ENCODE peak calls at places on chromosomes 3 and 15, in four cellular contexts. K is keratinocyte, J is cardiac muscle cell, D is sigmoid colon. G is an unnamed sample.

GRCh38 chr3:76367281-76367680 is 581.9 kb upstream of the ZNF717 start:
- DNase-seq in K (no peak), J (no peak), D (no peak), G (no peak)

GRCh38 chr15:41928637-41929620 is 35.1 kb upstream of the SPTBN5 start:
- DNase-seq in K (no peak), J (no peak), D (no peak), G (no peak)

GRCh38 chr15:96243701-96244100 is 86.8 kb upstream of the NR2F2 start:
- DNase-seq in K (no peak), J (no peak), D (no peak), G (no peak)

GRCh38 chr15:76309561-76310330 is 1.5 kb downstream of the ETFA start:
- DNase-seq in K (no peak), J (peak; percentile 46), D (no peak), G (no peak)

GRCh38 chr3:45921158-45922038 is 21.9 kb upstream of the CXCR6 start:
- DNase-seq in K (no peak), J (no peak), D (no peak), G (no peak)

GRCh38 chr15:49814709-49815108 is 193.9 kb downstream of the DTWD1 start:
- DNase-seq in K (no peak), J (peak; percentile 12), D (no peak), G (no peak)

GRCh38 chr15:87368511-87368910 is 888.0 kb downstream of the NTRK3 start:
- DNase-seq in K (peak; percentile 73), J (peak; percentile 11), D (no peak), G (no peak)

GRCh38 chr3:112437146-112438022 is 61.9 kb downstream of the BTLA start:
- DNase-seq in K (no peak), J (peak; percentile 49), D (no peak), G (no peak)

GRCh38 chr3:50617096-50617791 is at the start of gene MAPKAPK3:
- DNase-seq in K (no peak), J (peak; percentile 27), D (peak; percentile 82), G (peak; percentile 64)

GRCh38 chr3:176840604-176841287 is 356.5 kb downstream of the TBL1XR1 start:
- DNase-seq in K (no peak), J (no peak), D (no peak), G (no peak)

GRCh38 chr3:123080864-123081562 is 14.2 kb downstream of the PDIA5 start:
- DNase-seq in K (no peak), J (no peak), D (no peak), G (no peak)

GRCh38 chr15:95086543-95087252 is 855.3 kb downstream of the MCTP2 start:
- DNase-seq in K (no peak), J (peak; percentile 70), D (no peak), G (no peak)

GRCh38 chr3:24096271-24096670 is 151.2 kb downstream of the NR1D2 start:
- DNase-seq in K (no peak), J (no peak), D (no peak), G (no peak)

GRCh38 chr3:14371573-14372474 is 30.6 kb upstream of the SLC6A6 start:
- DNase-seq in K (no peak), J (peak; percentile 38), D (peak; percentile 76), G (no peak)

GRCh38 chr15:79243723-79244122 is 38.8 kb upstream of the ANKRD34C start:
- DNase-seq in K (no peak), J (no peak), D (no peak), G (no peak)

GRCh38 chr15:66685638-66686150 is 16.3 kb upstream of the SMAD6 start:
- DNase-seq in K (no peak), J (no peak), D (no peak), G (no peak)

GRCh38 chr15:68553594-68553993 is 25.2 kb upstream of the CORO2B start:
- DNase-seq in K (no peak), J (no peak), D (no peak), G (no peak)

GRCh38 chr15:44035781-44036699 is 159.0 kb downstream of the FRMD5 start:
- DNase-seq in K (no peak), J (peak; percentile 15), D (no peak), G (no peak)

GRCh38 chr3:172877011-172877410 is 126.5 kb downstream of the ECT2 start:
- DNase-seq in K (no peak), J (peak; percentile 44), D (no peak), G (no peak)

GRCh38 chr3:87595798-87596197 is 319.4 kb upstream of the POU1F1 start:
- DNase-seq in K (no peak), J (no peak), D (no peak), G (no peak)

GRCh38 chr15:20106026-20106425 is 435.6 kb downstream of the GOLGA6L6 start:
- DNase-seq in K (no peak), J (no peak), D (peak; percentile 70), G (no peak)

GRCh38 chr15:36658321-36658720 is 78.9 kb downstream of the CDIN1 start:
- DNase-seq in K (no peak), J (peak; percentile 22), D (no peak), G (no peak)

GRCh38 chr3:69309810-69310209 is 76.1 kb downstream of the FRMD4B start:
- DNase-seq in K (no peak), J (peak; percentile 68), D (no peak), G (no peak)

GRCh38 chr15:59260090-59260489 is 53.4 kb downstream of the LDHAL6B start:
- DNase-seq in K (no peak), J (no peak), D (no peak), G (no peak)

GRCh38 chr3:193884652-193885051 is 251.3 kb upstream of the HES1 start:
- DNase-seq in K (no peak), J (no peak), D (peak; percentile 19), G (no peak)

GRCh38 chr3:159867372-159867771 is 121.3 kb upstream of the IL12A start:
- DNase-seq in K (no peak), J (no peak), D (no peak), G (no peak)
- H3K4me1 ChIP-seq in K (peaks cover 7% of the 10 kb centered on the region), J (peaks cover 5% of the 10 kb centered on the region), D (peaks cover 53% of the 10 kb centered on the region), G (no peaks in the 10 kb centered on the region)

GRCh38 chr15:73460662-73461061 is 17.7 kb downstream of the REC114 start:
- DNase-seq in K (no peak), J (no peak), D (no peak), G (no peak)
- H3K4me3 ChIP-seq in K (no peak overlapping the region), J (no peak overlapping the region), D (no peak overlapping the region), G (no peak overlapping the region)

GRCh38 chr3:195156286-195156890 is 114.6 kb downstream of the XXYLT1 start:
- DNase-seq in K (no peak), J (no peak), D (no peak), G (no peak)

GRCh38 chr3:195160257-195160898 is 110.6 kb downstream of the XXYLT1 start:
- DNase-seq in K (no peak), J (peak; percentile 58), D (no peak), G (no peak)

GRCh38 chr3:195160908-195161434 is 110.0 kb downstream of the XXYLT1 start:
- DNase-seq in K (no peak), J (no peak), D (no peak), G (no peak)

GRCh38 chr3:195159819-195160175 is 111.2 kb downstream of the XXYLT1 start:
- DNase-seq in K (no peak), J (no peak), D (no peak), G (no peak)

DNA sequence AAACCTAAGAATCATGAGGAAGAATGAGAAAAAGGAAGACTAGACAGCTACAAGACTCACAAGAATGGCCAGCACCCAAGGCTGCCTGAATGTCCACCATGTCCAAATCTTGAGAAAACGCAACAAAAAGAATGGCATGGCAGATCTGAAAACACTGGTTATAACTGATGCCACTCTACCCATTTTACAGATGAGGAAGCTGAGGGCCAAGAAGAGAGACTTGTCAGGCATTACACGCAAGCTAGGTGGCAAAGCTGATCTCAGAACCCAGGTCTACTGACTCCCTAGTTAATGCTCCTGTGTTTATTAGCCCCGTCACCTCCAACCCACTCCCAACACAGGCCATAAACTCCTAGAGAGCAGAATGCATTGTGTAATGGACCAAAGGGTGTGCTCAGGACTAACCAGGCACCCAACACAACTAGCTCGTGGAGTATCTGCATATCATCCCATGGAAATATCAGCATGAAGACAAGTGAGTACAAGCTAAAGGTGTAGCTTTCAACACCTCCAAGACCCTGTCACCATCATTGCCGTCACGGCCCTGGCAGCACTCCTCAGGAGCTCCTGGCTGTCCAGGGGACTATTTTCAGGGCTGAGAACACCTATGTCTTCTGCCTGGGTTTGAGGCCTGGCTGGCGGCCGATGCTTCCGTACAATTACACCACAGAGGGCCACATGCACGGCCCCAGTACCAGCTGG is 111.7 kb downstream of the XXYLT1 start:
- DNase-seq in K (no peak), J (no peak), D (no peak), G (no peak)
- H3K4me1 ChIP-seq in K (peaks cover 14% of the 10 kb centered on the region), J (peaks cover 17% of the 10 kb centered on the region), D (peaks cover 75% of the 10 kb centered on the region), G (peaks cover 11% of the 10 kb centered on the region)

GRCh38 chr3:183825380-183826161 is at the start of gene MAP6D1:
- DNase-seq in K (no peak), J (peak; percentile 43), D (no peak), G (no peak)

GRCh38 chr3:183822631-183823030 is 2.7 kb downstream of the MAP6D1 start:
- DNase-seq in K (no peak), J (no peak), D (no peak), G (no peak)

GRCh38 chr3:183826448-183826847 is 1.1 kb upstream of the MAP6D1 start:
- DNase-seq in K (no peak), J (no peak), D (no peak), G (no peak)

GRCh38 chr3:183824761-183825379 is 507 bp downstream of the MAP6D1 start:
- DNase-seq in K (no peak), J (peak; percentile 9), D (no peak), G (no peak)

DNA sequence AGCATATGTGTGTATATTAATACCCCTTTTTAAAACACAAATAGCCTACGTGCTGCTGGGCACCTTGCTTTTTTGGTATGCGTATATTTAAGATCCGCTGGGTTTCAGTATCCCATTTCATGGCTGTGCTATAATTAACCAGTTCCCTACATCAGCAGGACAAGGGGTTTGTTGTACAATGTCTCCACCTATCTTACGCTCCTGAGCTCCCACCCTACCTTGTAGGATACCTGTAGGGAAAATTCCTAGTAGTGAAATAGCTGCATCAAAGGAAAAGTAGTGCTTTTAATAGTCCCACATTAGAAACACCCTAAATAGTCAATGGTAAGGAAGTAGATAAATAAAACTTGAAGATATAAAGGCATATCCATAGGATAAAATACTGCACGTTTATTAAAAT is 1.4 kb downstream of the MAP6D1 start:
- DNase-seq in K (no peak), J (no peak), D (no peak), G (no peak)
- H3K4me3 ChIP-seq in K (peak overlapping the region; percentile 64), J (peak overlapping the region; percentile 8), D (no peak overlapping the region), G (no peak overlapping the region)